ENCODE peak calls at places on chromosomes 6 and 20, in six cellular contexts. X, Q, W, V, Y and A are unnamed samples.

GRCh38 chr20:61436674-61437279 is 184.7 kb downstream of the CDH4 start:
- DNase-seq in W (peak; percentile 37), V (no peak), Y (no peak), X (no peak), Q (peak; percentile 59), A (no peak)

GRCh38 chr6:16397623-16398022 is 159.2 kb downstream of the GMPR start:
- DNase-seq in W (no peak), X (no peak), V (peak; percentile 32), Y (no peak), Q (no peak), A (peak; percentile 44)

GRCh38 chr20:32678948-32679347 is 5.2 kb upstream of the C20orf203 start:
- DNase-seq in Y (no peak), V (no peak), Q (peak; percentile 35), X (no peak), W (peak; percentile 28), A (no peak)

GRCh38 chr6:148342146-148343027 is at the start of gene SASH1:
- DNase-seq in Y (peak; percentile 64), Q (peak; percentile 88), V (peak; percentile 89), W (peak; percentile 80), X (peak; percentile 47), A (peak; percentile 55)

GRCh38 chr6:111148110-111148509 is 60.8 kb downstream of the SLC16A10 start:
- DNase-seq in Q (no peak), Y (no peak), X (no peak), V (no peak), W (no peak), A (no peak)

GRCh38 chr6:66291905-66292304 is 584.9 kb upstream of the EYS start:
- DNase-seq in V (no peak), Q (no peak), W (no peak), X (no peak), Y (no peak), A (no peak)

GRCh38 chr6:69487688-69488087 is 309.1 kb downstream of the LMBRD1 start:
- DNase-seq in Q (no peak), X (no peak), V (no peak), Y (no peak), W (peak; percentile 6), A (no peak)

GRCh38 chr6:155599571-155599970 is 143.9 kb upstream of the NOX3 start:
- DNase-seq in W (no peak), V (no peak), X (no peak), Y (no peak), Q (no peak), A (no peak)

GRCh38 chr6:117465691-117466090 is 16.8 kb upstream of the DCBLD1 start:
- DNase-seq in Q (no peak), Y (no peak), X (no peak), W (no peak), V (no peak), A (no peak)

GRCh38 chr6:26240157-26240980 is 124.6 kb upstream of the BTN3A2 start:
- DNase-seq in W (peak; percentile 98), Y (no peak), V (peak; percentile 85), X (no peak), Q (peak; percentile 79), A (peak; percentile 70)

GRCh38 chr20:61903575-61904340 is 161.9 kb downstream of the TAF4 start:
- DNase-seq in V (no peak), W (no peak), Y (no peak), X (no peak), Q (peak; percentile 57), A (no peak)

GRCh38 chr6:80967618-80968017 is 784.9 kb downstream of the TENT5A start:
- DNase-seq in X (no peak), V (peak; percentile 10), W (no peak), Q (no peak), Y (no peak), A (no peak)

GRCh38 chr6:41171908-41172307 is 9.0 kb upstream of the TREM2 start:
- DNase-seq in X (no peak), Y (no peak), V (no peak), W (no peak), Q (no peak), A (no peak)

GRCh38 chr6:16759181-16759645 is 2.0 kb downstream of the ATXN1 start:
- DNase-seq in X (no peak), V (no peak), W (no peak), Y (no peak), Q (no peak), A (no peak)

GRCh38 chr20:63547484-63548480 is at the start of gene SRMS:
- DNase-seq in Y (no peak), V (no peak), X (no peak), Q (no peak), W (no peak), A (no peak)

GRCh38 chr20:42565106-42565990 is 624.4 kb downstream of the PTPRT start:
- DNase-seq in Q (no peak), V (no peak), X (no peak), Y (no peak), W (no peak), A (no peak)

GRCh38 chr6:111892431-111892830 is 19.2 kb upstream of the FYN start:
- DNase-seq in Y (no peak), V (peak; percentile 58), Q (no peak), X (no peak), W (no peak), A (no peak)

GRCh38 chr6:90284236-90284744 is 12.4 kb downstream of the BACH2 start:
- DNase-seq in Q (no peak), W (peak; percentile 92), X (peak; percentile 28), Y (no peak), V (peak; percentile 90), A (peak; percentile 91)

GRCh38 chr6:147058786-147059434 is 145.3 kb upstream of the STXBP5 start:
- DNase-seq in Y (no peak), X (no peak), V (no peak), Q (no peak), W (no peak), A (no peak)

GRCh38 chr6:79196908-79197307 is 37.6 kb downstream of the HMGN3 start:
- DNase-seq in X (no peak), Q (no peak), W (no peak), V (no peak), Y (no peak), A (no peak)

GRCh38 chr6:112237644-112238043 is 16.7 kb downstream of the LAMA4 start:
- DNase-seq in Q (no peak), X (peak; percentile 52), Y (no peak), V (peak; percentile 53), W (peak; percentile 100), A (peak; percentile 63)

GRCh38 chr6:13384506-13384905 is 56.2 kb upstream of the TBC1D7 start:
- DNase-seq in Q (no peak), V (no peak), W (no peak), Y (no peak), X (no peak), A (no peak)

GRCh38 chr20:62378215-62378614 is 8.7 kb upstream of the RPS21 start:
- DNase-seq in Q (no peak), X (no peak), W (no peak), Y (no peak), V (no peak), A (no peak)

GRCh38 chr20:5886788-5887187 is 63.5 kb downstream of the TRMT6 start:
- DNase-seq in X (no peak), V (no peak), Y (no peak), W (peak; percentile 3), Q (no peak), A (no peak)

GRCh38 chr6:71134929-71135642 is 153.5 kb upstream of the OGFRL1 start:
- DNase-seq in V (no peak), Y (no peak), Q (no peak), W (no peak), X (no peak), A (no peak)

GRCh38 chr6:25327372-25327771 is 48.2 kb downstream of the CARMIL1 start:
- DNase-seq in W (no peak), Y (no peak), X (no peak), V (no peak), Q (no peak), A (no peak)

GRCh38 chr20:47764154-47764734 is 21.0 kb downstream of the SULF2 start:
- DNase-seq in Y (no peak), V (no peak), Q (no peak), W (no peak), X (no peak), A (no peak)

GRCh38 chr6:113909224-113909856 is 52.2 kb downstream of the MARCKS start:
- DNase-seq in X (no peak), V (peak; percentile 81), Q (no peak), Y (no peak), W (peak; percentile 76), A (peak; percentile 69)

GRCh38 chr6:142478117-142478516 is 176.3 kb downstream of the ADGRG6 start:
- DNase-seq in W (peak; percentile 28), V (no peak), Y (no peak), X (no peak), Q (no peak), A (peak; percentile 64)

DNA sequence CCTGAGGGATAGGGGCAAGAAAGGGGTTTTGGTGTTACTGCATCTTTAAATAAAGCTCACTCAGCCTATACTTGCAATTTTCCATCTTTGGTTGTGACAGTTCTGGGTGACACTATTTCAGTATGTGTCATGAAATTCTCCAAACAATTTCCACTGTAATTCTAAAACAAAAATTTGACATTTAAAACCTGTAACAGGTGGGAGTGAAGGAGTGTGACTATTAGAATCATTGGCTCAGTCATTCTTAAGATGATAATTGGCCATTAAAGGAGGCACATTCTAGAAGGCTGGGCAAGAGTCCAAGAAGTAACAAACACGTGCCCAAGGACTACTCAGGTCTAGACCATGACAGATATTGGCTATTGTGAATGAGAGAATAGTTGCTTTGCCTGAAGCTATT is 153.3 kb upstream of the ARG1 start:
- DNase-seq in Q (no peak), W (no peak), X (no peak), V (no peak), Y (no peak), A (no peak)
- H3K27ac ChIP-seq in Q (no peak overlapping the region), W (no peak overlapping the region), X (no peak overlapping the region), V (no peak overlapping the region), Y (no peak overlapping the region), A (no peak overlapping the region)

GRCh38 chr20:37757550-37757949 is 63.7 kb downstream of the CTNNBL1 start:
- DNase-seq in Q (no peak), V (no peak), X (no peak), W (no peak), Y (no peak), A (no peak)
- TF ChIP-seq CTCF in Q (no peak), V (no peak), X (no peak), W (no peak), Y (no peak), A (peak; percentile 37)

GRCh38 chr6:87789900-87790290 is 87.9 kb upstream of the AKIRIN2 start:
- DNase-seq in W (no peak), V (no peak), X (no peak), Q (no peak), Y (no peak), A (no peak)
- H3K27ac ChIP-seq in W (no peak overlapping the region), V (no peak overlapping the region), X (no peak overlapping the region), Q (no peak overlapping the region), Y (no peak overlapping the region), A (no peak overlapping the region)

GRCh38 chr6:162459985-162460384 is 267.6 kb downstream of the PRKN start:
- DNase-seq in X (no peak), Q (no peak), Y (no peak), V (no peak), W (no peak), A (no peak)
- TF ChIP-seq CTCF in X (no peak), Q (no peak), Y (no peak), V (no peak), W (no peak), A (no peak)

GRCh38 chr6:137095093-137095492 is 50.3 kb upstream of the IL20RA start:
- DNase-seq in V (no peak), Q (no peak), Y (no peak), X (no peak), W (no peak), A (no peak)
- H3K27ac ChIP-seq in V (no peak overlapping the region), Q (no peak overlapping the region), Y (no peak overlapping the region), X (no peak overlapping the region), W (no peak overlapping the region), A (no peak overlapping the region)